ENCODE peak calls at places on chromosomes 6 and 20, in nine cellular contexts. B is GM23338; S is progenitor cell of endocrine pancreas; U is psoas muscle; A is effector CD4-positive, alpha-beta T cell; P is mesothelial cell of epicardium; X is COR-L47; L is tibial nerve; V is hippocampal formation. E is an unnamed sample.

GRCh38 chr6:46410330-46410953 is 80.8 kb downstream of the RCAN2 start:
- DNase-seq in B (peak), S (no peak), U (no peak), A (no peak), P (no peak), X (peak), L (no peak), V (no peak), E (no peak)

GRCh38 chr6:134347141-134347540 is 29.2 kb upstream of the SGK1 start:
- DNase-seq in B (no peak), S (no peak), U (no peak), A (no peak), P (no peak), X (no peak), L (no peak), V (no peak), E (no peak)

GRCh38 chr6:83221886-83222479 is 28.8 kb downstream of the RWDD2A start:
- DNase-seq in B (peak), S (no peak), U (no peak), A (no peak), P (no peak), X (peak), L (no peak), V (no peak), E (no peak)

GRCh38 chr6:73121421-73121993 is 103.8 kb downstream of the KHDC1L start:
- DNase-seq in B (peak), S (no peak), U (no peak), A (no peak), P (no peak), X (no peak), L (no peak), V (no peak), E (no peak)

GRCh38 chr6:161374971-161375873 is 101.4 kb upstream of the AGPAT4 start:
- DNase-seq in B (peak), S (no peak), U (peak), A (no peak), P (no peak), X (no peak), L (peak), V (peak), E (peak)

GRCh38 chr20:56426926-56427325 is 14.9 kb downstream of the CASS4 start:
- DNase-seq in B (no peak), S (no peak), U (no peak), A (no peak), P (no peak), X (no peak), L (no peak), V (no peak), E (no peak)

GRCh38 chr20:56343861-56344381 is 14.9 kb upstream of the FAM210B start:
- DNase-seq in B (peak), S (peak), U (no peak), A (no peak), P (peak), X (no peak), L (no peak), V (peak), E (peak)

GRCh38 chr6:142266060-142266459 is 35.7 kb upstream of the ADGRG6 start:
- DNase-seq in B (no peak), S (no peak), U (no peak), A (no peak), P (no peak), X (no peak), L (no peak), V (no peak), E (no peak)

GRCh38 chr20:32439132-32439829 is 81.2 kb downstream of the ASXL1 start:
- DNase-seq in B (no peak), S (no peak), U (no peak), A (no peak), P (peak), X (no peak), L (no peak), V (no peak), E (no peak)

GRCh38 chr6:72855471-72855870 is 233.6 kb downstream of the KCNQ5 start:
- DNase-seq in B (no peak), S (no peak), U (no peak), A (no peak), P (no peak), X (no peak), L (no peak), V (no peak), E (no peak)

GRCh38 chr6:8707956-8708772 is 272.8 kb upstream of the SLC35B3 start:
- DNase-seq in B (peak), S (no peak), U (no peak), A (no peak), P (no peak), X (peak), L (no peak), V (no peak), E (no peak)

GRCh38 chr6:119166024-119166782 is 87.7 kb upstream of the FAM184A start:
- DNase-seq in B (no peak), S (no peak), U (no peak), A (no peak), P (no peak), X (no peak), L (no peak), V (no peak), E (no peak)

GRCh38 chr20:19094959-19095541 is 117.4 kb upstream of the SLC24A3 start:
- DNase-seq in B (no peak), S (no peak), U (no peak), A (no peak), P (no peak), X (no peak), L (no peak), V (no peak), E (no peak)

GRCh38 chr6:72974276-72974675 is 251.0 kb downstream of the KHDC1L start:
- DNase-seq in B (no peak), S (no peak), U (no peak), A (no peak), P (no peak), X (peak), L (no peak), V (no peak), E (no peak)

GRCh38 chr6:152462716-152463115 is 174.4 kb downstream of the SYNE1 start:
- DNase-seq in B (peak), S (no peak), U (no peak), A (no peak), P (no peak), X (no peak), L (no peak), V (no peak), E (no peak)

GRCh38 chr20:33719989-33720709 is at the start of gene PXMP4:
- DNase-seq in B (peak), S (peak), U (peak), A (peak), P (peak), X (peak), L (peak), V (peak), E (peak)

GRCh38 chr6:2680264-2680908 is 70.3 kb downstream of the MYLK4 start:
- DNase-seq in B (no peak), S (no peak), U (no peak), A (no peak), P (no peak), X (no peak), L (no peak), V (no peak), E (no peak)

GRCh38 chr6:53282234-53282633 is 66.5 kb downstream of the ELOVL5 start:
- DNase-seq in B (peak), S (no peak), U (no peak), A (no peak), P (no peak), X (no peak), L (no peak), V (no peak), E (no peak)

GRCh38 chr20:33431797-33432381 is 11.7 kb downstream of the SNTA1 start:
- DNase-seq in B (no peak), S (no peak), U (no peak), A (no peak), P (no peak), X (no peak), L (no peak), V (no peak), E (no peak)

GRCh38 chr20:881051-881820 is 34.9 kb downstream of the ANGPT4 start:
- DNase-seq in B (no peak), S (no peak), U (no peak), A (no peak), P (no peak), X (no peak), L (no peak), V (no peak), E (no peak)

GRCh38 chr6:30759575-30760239 is 15.4 kb upstream of the IER3 start:
- DNase-seq in B (peak), S (no peak), U (no peak), A (no peak), P (peak), X (no peak), L (no peak), V (no peak), E (no peak)

GRCh38 chr20:47557218-47557617 is 55.5 kb downstream of the NCOA3 start:
- DNase-seq in B (no peak), S (no peak), U (no peak), A (no peak), P (no peak), X (no peak), L (no peak), V (no peak), E (no peak)

GRCh38 chr6:1335367-1336037 is 23.6 kb downstream of the FOXQ1 start:
- DNase-seq in B (no peak), S (no peak), U (peak), A (no peak), P (no peak), X (no peak), L (no peak), V (no peak), E (no peak)

GRCh38 chr20:53800883-53801604 is 207.4 kb upstream of the ZNF217 start:
- DNase-seq in B (no peak), S (no peak), U (no peak), A (no peak), P (no peak), X (no peak), L (no peak), V (no peak), E (no peak)

GRCh38 chr6:131807644-131808459 is at the start of gene ENPP1:
- DNase-seq in B (peak), S (peak), U (peak), A (peak), P (peak), X (peak), L (peak), V (peak), E (peak)

GRCh38 chr6:63307581-63308246 is 12.1 kb downstream of the LGSN start:
- DNase-seq in B (peak), S (no peak), U (no peak), A (no peak), P (no peak), X (no peak), L (no peak), V (no peak), E (peak)

GRCh38 chr6:12138377-12138776 is 126.3 kb downstream of the HIVEP1 start:
- DNase-seq in B (no peak), S (no peak), U (no peak), A (peak), P (no peak), X (no peak), L (no peak), V (no peak), E (no peak)